ENCODE peak calls at places on chromosomes 11 and 22, in four cellular contexts. H is IMR-90, X is GM12878, B is K562. Q is an unnamed sample.

GRCh38 chr11:10392680-10393079 is 62.4 kb upstream of the AMPD3 start:
- DNase-seq in H (peak), X (no peak), B (no peak), Q (no peak)

GRCh38 chr11:65434057-65434666 is 11.6 kb downstream of the NEAT1 start:
- DNase-seq in H (peak), X (no peak), B (no peak), Q (peak)

GRCh38 chr11:63802637-63803414 is 10.4 kb upstream of the SPINDOC start:
- DNase-seq in H (peak), X (no peak), B (peak), Q (no peak)

GRCh38 chr22:37242395-37242918 is 1.6 kb downstream of the RAC2 start:
- DNase-seq in H (peak), X (peak), B (peak), Q (peak)

GRCh38 chr11:46367244-46367915 is 14.1 kb upstream of the MDK start:
- DNase-seq in H (peak), X (no peak), B (peak), Q (peak)

GRCh38 chr11:118230088-118230487 is 5.3 kb upstream of the JAML start:
- DNase-seq in H (no peak), X (no peak), B (no peak), Q (no peak)

GRCh38 chr22:46085831-46086576 is 64.3 kb upstream of the PPARA start:
- DNase-seq in H (no peak), X (no peak), B (peak), Q (no peak)

GRCh38 chr22:33380789-33381530 is 322.8 kb upstream of the SYN3 start:
- DNase-seq in H (peak), X (peak), B (no peak), Q (no peak)

GRCh38 chr22:28773461-28773867 is 969 bp downstream of the CCDC117 start:
- DNase-seq in H (peak), X (peak), B (no peak), Q (peak)

GRCh38 chr11:36619502-36619901 is 21.5 kb upstream of the RAG2 start:
- DNase-seq in H (no peak), X (no peak), B (no peak), Q (peak)

DNA sequence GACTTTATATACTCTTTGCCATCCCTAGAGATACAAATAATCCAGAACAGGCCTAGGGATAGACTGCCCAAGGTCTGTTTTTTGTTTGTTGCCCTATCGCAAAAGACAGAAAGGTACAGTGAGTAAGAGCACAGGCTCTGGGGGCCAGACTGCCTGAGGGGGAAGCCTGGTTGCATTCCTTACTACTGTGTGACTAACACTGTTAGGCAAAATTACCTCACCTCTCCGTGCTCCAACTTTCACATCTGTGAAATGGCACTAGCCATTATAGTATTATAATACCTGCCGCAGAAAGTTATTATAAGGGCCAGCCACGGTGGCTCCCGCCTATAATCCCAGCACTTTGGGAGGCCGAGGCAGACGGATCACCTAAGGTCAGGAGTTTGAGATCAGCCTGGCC is 14.5 kb downstream of the SLC35F2 start:
- DNase-seq in H (peak), X (no peak), B (no peak), Q (no peak)
- TF ChIP-seq FOS in H (no peak), X (no peak), B (no peak), Q (no peak)

GRCh38 chr11:113193894-113194293 is 120.5 kb upstream of the TTC12 start:
- DNase-seq in H (no peak), X (peak), B (no peak), Q (no peak)
- TF ChIP-seq FOS in H (no peak), X (no peak), B (no peak), Q (no peak)

GRCh38 chr11:57479925-57480324 is 19.6 kb downstream of the RTN4RL2 start:
- DNase-seq in H (no peak), X (no peak), B (peak), Q (no peak)
- TF ChIP-seq FOS in H (no peak), X (no peak), B (no peak), Q (no peak)

GRCh38 chr11:3835100-3835485 is 5.7 kb downstream of the RHOG start:
- DNase-seq in H (peak), X (no peak), B (no peak), Q (peak)

GRCh38 chr11:3835752-3836151 is 5.0 kb downstream of the RHOG start:
- DNase-seq in H (no peak), X (no peak), B (no peak), Q (no peak)

GRCh38 chr11:3832816-3833215 is 7.9 kb downstream of the RHOG start:
- DNase-seq in H (no peak), X (no peak), B (no peak), Q (no peak)

GRCh38 chr11:3833461-3833860 is 7.3 kb downstream of the RHOG start:
- DNase-seq in H (no peak), X (no peak), B (no peak), Q (no peak)

GRCh38 chr11:3834349-3835099 is 6.2 kb downstream of the RHOG start:
- DNase-seq in H (no peak), X (no peak), B (peak), Q (no peak)
- TF ChIP-seq FOS in H (no peak), X (no peak), B (no peak), Q (no peak)

GRCh38 chr22:24102366-24103200 is 78.7 kb upstream of the SUSD2 start:
- DNase-seq in H (no peak), X (no peak), B (no peak), Q (no peak)

GRCh38 chr22:24096401-24097115 is 84.7 kb upstream of the SUSD2 start:
- DNase-seq in H (no peak), X (no peak), B (no peak), Q (no peak)

GRCh38 chr22:24097961-24098391 is 83.3 kb upstream of the SUSD2 start:
- DNase-seq in H (no peak), X (no peak), B (no peak), Q (no peak)

GRCh38 chr22:24101966-24102365 is 79.3 kb upstream of the SUSD2 start:
- DNase-seq in H (no peak), X (no peak), B (no peak), Q (no peak)

DNA sequence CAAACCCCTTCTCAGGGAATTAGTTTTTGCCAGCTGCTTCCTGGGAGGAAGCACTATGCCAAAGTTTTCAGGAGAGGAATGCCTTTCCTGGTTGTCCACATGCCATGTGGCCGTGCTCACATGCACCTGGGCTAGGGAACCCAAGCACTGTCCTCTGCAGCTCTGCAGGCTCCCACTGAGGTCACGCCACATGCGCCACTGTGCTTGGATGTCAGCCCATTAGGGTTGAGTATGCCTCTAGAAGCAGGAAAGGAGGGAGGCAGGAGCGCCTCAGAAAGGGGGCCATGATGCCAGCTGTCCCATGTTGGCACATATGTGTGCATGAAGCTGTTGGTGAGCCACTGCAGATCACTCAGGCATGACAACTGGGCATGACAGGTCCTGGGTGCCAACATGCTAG is 81.6 kb upstream of the SUSD2 start:
- DNase-seq in H (no peak), X (no peak), B (no peak), Q (peak)
- TF ChIP-seq FOS in H (no peak), X (no peak), B (no peak), Q (no peak)

GRCh38 chr22:47209077-47209514 is 446.6 kb downstream of the TBC1D22A start:
- DNase-seq in H (peak), X (no peak), B (no peak), Q (no peak)
- TF ChIP-seq FOS in H (no peak), X (no peak), B (no peak), Q (no peak)

GRCh38 chr11:113022267-113022666 is 61.0 kb downstream of the NCAM1 start:
- DNase-seq in H (no peak), X (no peak), B (no peak), Q (no peak)
- TF ChIP-seq FOS in H (no peak), X (no peak), B (no peak), Q (no peak)